ENCODE peak calls at places on chromosomes 5 and 9, in four cellular contexts. One of them, this sample, is unnamed.

GRCh38 chr5:177505075-177505474 is 4.6 kb downstream of the DOK3 start:
- DNase-seq in epithelial cell of esophagus: no peak
- DNase-seq in NCI-H1092 treated with DMSO at 0.1 percent for 48 hours: no peak
- DNase-seq in OCI-M1: no peak
- DNase-seq in this sample: no peak

GRCh38 chr9:4143951-4144717 is 155.7 kb downstream of the GLIS3 start:
- DNase-seq in OCI-M1: no peak
- DNase-seq in epithelial cell of esophagus: peak
- DNase-seq in NCI-H1092 treated with DMSO at 0.1 percent for 48 hours: no peak
- DNase-seq in this sample: no peak

GRCh38 chr9:108838017-108838416 is 17.8 kb downstream of the ACTL7B start:
- DNase-seq in NCI-H1092 treated with DMSO at 0.1 percent for 48 hours: no peak
- DNase-seq in OCI-M1: no peak
- DNase-seq in epithelial cell of esophagus: peak
- DNase-seq in this sample: no peak

GRCh38 chr9:89455356-89455824 is 42.5 kb downstream of the SEMA4D start:
- DNase-seq in NCI-H1092 treated with DMSO at 0.1 percent for 48 hours: no peak
- DNase-seq in OCI-M1: no peak
- DNase-seq in epithelial cell of esophagus: no peak
- DNase-seq in this sample: no peak

GRCh38 chr9:123487944-123488343 is 131.9 kb downstream of the CRB2 start:
- DNase-seq in OCI-M1: no peak
- DNase-seq in NCI-H1092 treated with DMSO at 0.1 percent for 48 hours: no peak
- DNase-seq in epithelial cell of esophagus: no peak
- DNase-seq in this sample: no peak

GRCh38 chr5:116947691-116948528 is 373.3 kb upstream of the SEMA6A start:
- DNase-seq in OCI-M1: peak
- DNase-seq in NCI-H1092 treated with DMSO at 0.1 percent for 48 hours: peak
- DNase-seq in epithelial cell of esophagus: peak
- DNase-seq in this sample: no peak

GRCh38 chr5:107100121-107100520 is 570.6 kb downstream of the EFNA5 start:
- DNase-seq in OCI-M1: no peak
- DNase-seq in epithelial cell of esophagus: no peak
- DNase-seq in NCI-H1092 treated with DMSO at 0.1 percent for 48 hours: no peak
- DNase-seq in this sample: no peak

GRCh38 chr9:121997791-121998190 is 95.3 kb downstream of the TTLL11 start:
- DNase-seq in OCI-M1: no peak
- DNase-seq in NCI-H1092 treated with DMSO at 0.1 percent for 48 hours: no peak
- DNase-seq in epithelial cell of esophagus: no peak
- DNase-seq in this sample: no peak

GRCh38 chr5:19125956-19126713 is 861.9 kb downstream of the CDH18 start:
- DNase-seq in OCI-M1: no peak
- DNase-seq in NCI-H1092 treated with DMSO at 0.1 percent for 48 hours: no peak
- DNase-seq in epithelial cell of esophagus: peak
- DNase-seq in this sample: peak

GRCh38 chr5:173201636-173202265 is 33.3 kb downstream of the NKX2-5 start:
- DNase-seq in OCI-M1: no peak
- DNase-seq in NCI-H1092 treated with DMSO at 0.1 percent for 48 hours: no peak
- DNase-seq in epithelial cell of esophagus: peak
- DNase-seq in this sample: no peak

GRCh38 chr5:153896117-153896516 is 142.6 kb downstream of the FAM114A2 start:
- DNase-seq in epithelial cell of esophagus: peak
- DNase-seq in NCI-H1092 treated with DMSO at 0.1 percent for 48 hours: no peak
- DNase-seq in OCI-M1: no peak
- DNase-seq in this sample: no peak

GRCh38 chr9:88521308-88521707 is 13.7 kb upstream of the NXNL2 start:
- DNase-seq in OCI-M1: peak
- DNase-seq in epithelial cell of esophagus: no peak
- DNase-seq in NCI-H1092 treated with DMSO at 0.1 percent for 48 hours: no peak
- DNase-seq in this sample: no peak

GRCh38 chr5:141084487-141084989 is 9.9 kb upstream of the PCDHB2 start:
- DNase-seq in epithelial cell of esophagus: peak
- DNase-seq in NCI-H1092 treated with DMSO at 0.1 percent for 48 hours: no peak
- DNase-seq in OCI-M1: peak
- DNase-seq in this sample: peak

GRCh38 chr9:126538550-126538949 is 75.2 kb upstream of the LMX1B start:
- DNase-seq in epithelial cell of esophagus: no peak
- DNase-seq in OCI-M1: no peak
- DNase-seq in NCI-H1092 treated with DMSO at 0.1 percent for 48 hours: no peak
- DNase-seq in this sample: no peak

GRCh38 chr9:111483419-111483861 is 743 bp downstream of the ECPAS start:
- DNase-seq in NCI-H1092 treated with DMSO at 0.1 percent for 48 hours: peak
- DNase-seq in epithelial cell of esophagus: peak
- DNase-seq in OCI-M1: no peak
- DNase-seq in this sample: peak

GRCh38 chr9:123757547-123757946 is 172.4 kb downstream of the DENND1A start:
- DNase-seq in NCI-H1092 treated with DMSO at 0.1 percent for 48 hours: no peak
- DNase-seq in OCI-M1: no peak
- DNase-seq in epithelial cell of esophagus: no peak
- DNase-seq in this sample: no peak

GRCh38 chr9:122116448-122117173 is 23.5 kb upstream of the TTLL11 start:
- DNase-seq in OCI-M1: no peak
- DNase-seq in epithelial cell of esophagus: no peak
- DNase-seq in NCI-H1092 treated with DMSO at 0.1 percent for 48 hours: no peak
- DNase-seq in this sample: no peak

GRCh38 chr5:78568212-78568611 is 80.4 kb downstream of the LHFPL2 start:
- DNase-seq in NCI-H1092 treated with DMSO at 0.1 percent for 48 hours: no peak
- DNase-seq in OCI-M1: no peak
- DNase-seq in epithelial cell of esophagus: no peak
- DNase-seq in this sample: no peak

GRCh38 chr5:62082370-62082778 is 223.6 kb upstream of the KIF2A start:
- DNase-seq in NCI-H1092 treated with DMSO at 0.1 percent for 48 hours: no peak
- DNase-seq in OCI-M1: no peak
- DNase-seq in epithelial cell of esophagus: peak
- DNase-seq in this sample: no peak

GRCh38 chr9:91995000-91995399 is 45.0 kb upstream of the ROR2 start:
- DNase-seq in epithelial cell of esophagus: no peak
- DNase-seq in OCI-M1: peak
- DNase-seq in NCI-H1092 treated with DMSO at 0.1 percent for 48 hours: no peak
- DNase-seq in this sample: no peak